ENCODE peak calls at places on chromosomes 6 and 20, in four cellular contexts. F, A, V and R are unnamed samples.

GRCh38 chr20:63234693-63235398 is 859 bp upstream of the BIRC7 start:
- DNase-seq in V (peak; percentile 78), A (no peak), F (no peak), R (peak; percentile 37)

GRCh38 chr20:3109350-3110302 is 25.1 kb upstream of the AVP start:
- DNase-seq in A (no peak), F (no peak), V (no peak), R (no peak)

GRCh38 chr20:31833130-31833930 is 12.1 kb downstream of the FOXS1 start:
- DNase-seq in F (peak; percentile 92), V (peak; percentile 68), A (peak; percentile 80), R (peak; percentile 77)

GRCh38 chr20:58760881-58761280 is 68.3 kb downstream of the NPEPL1 start:
- DNase-seq in V (no peak), F (peak; percentile 1), A (no peak), R (no peak)

GRCh38 chr6:135936606-135937005 is 85.1 kb downstream of the PDE7B start:
- DNase-seq in F (no peak), A (no peak), V (peak; percentile 82), R (no peak)

GRCh38 chr20:54368578-54368977 is 106.8 kb upstream of the DOK5 start:
- DNase-seq in V (no peak), F (no peak), A (no peak), R (no peak)

GRCh38 chr20:1533059-1533458 is 24.4 kb downstream of the SIRPD start:
- DNase-seq in V (peak; percentile 16), F (no peak), A (no peak), R (no peak)

GRCh38 chr6:160393966-160394653 is 45.9 kb downstream of the SLC22A3 start:
- DNase-seq in F (no peak), A (no peak), V (peak; percentile 91), R (no peak)

GRCh38 chr6:43393597-43393996 is 24.1 kb upstream of the ZNF318 start:
- DNase-seq in V (no peak), A (no peak), F (no peak), R (no peak)